ENCODE peak calls at places on chromosomes 1 and 21, in ten cellular contexts. X is tibial nerve, N is A549, D is B cell, H is GM20000, G is NB4, V is heart left ventricle, C is PC-9, K is kidney epithelial cell, Y is endothelial cell. S is an unnamed sample.

GRCh38 chr1:183262628-183263220 is 76.7 kb downstream of the LAMC2 start:
- DNase-seq in X (no peak), N (no peak), D (no peak), H (no peak), G (no peak), V (no peak), C (no peak), K (no peak), Y (no peak), S (no peak)

GRCh38 chr1:233680000-233680399 is 66.1 kb downstream of the KCNK1 start:
- DNase-seq in X (no peak), N (no peak), D (no peak), H (no peak), G (no peak), V (no peak), C (peak), K (no peak), Y (no peak), S (no peak)

GRCh38 chr1:56374026-56374974 is 205.1 kb downstream of the PLPP3 start:
- DNase-seq in X (no peak), N (no peak), D (no peak), H (no peak), G (no peak), V (no peak), C (peak), K (no peak), Y (no peak), S (no peak)

GRCh38 chr1:39266269-39266668 is 61.8 kb downstream of the MACF1 start:
- DNase-seq in X (no peak), N (no peak), D (no peak), H (no peak), G (peak), V (no peak), C (no peak), K (no peak), Y (no peak), S (no peak)

GRCh38 chr1:53715478-53715877 is 23.5 kb downstream of the GLIS1 start:
- DNase-seq in X (no peak), N (no peak), D (no peak), H (no peak), G (peak), V (no peak), C (no peak), K (no peak), Y (peak), S (no peak)

GRCh38 chr1:50405814-50406213 is 17.4 kb downstream of the DMRTA2 start:
- DNase-seq in X (no peak), N (no peak), D (no peak), H (no peak), G (no peak), V (no peak), C (no peak), K (no peak), Y (no peak), S (no peak)

GRCh38 chr1:207839083-207839413 is 71.9 kb downstream of the CD34 start:
- DNase-seq in X (no peak), N (no peak), D (no peak), H (no peak), G (no peak), V (no peak), C (no peak), K (no peak), Y (no peak), S (no peak)

GRCh38 chr21:37758997-37759396 is 157.3 kb downstream of the KCNJ6 start:
- DNase-seq in X (no peak), N (peak), D (no peak), H (peak), G (peak), V (no peak), C (no peak), K (no peak), Y (peak), S (no peak)

DNA sequence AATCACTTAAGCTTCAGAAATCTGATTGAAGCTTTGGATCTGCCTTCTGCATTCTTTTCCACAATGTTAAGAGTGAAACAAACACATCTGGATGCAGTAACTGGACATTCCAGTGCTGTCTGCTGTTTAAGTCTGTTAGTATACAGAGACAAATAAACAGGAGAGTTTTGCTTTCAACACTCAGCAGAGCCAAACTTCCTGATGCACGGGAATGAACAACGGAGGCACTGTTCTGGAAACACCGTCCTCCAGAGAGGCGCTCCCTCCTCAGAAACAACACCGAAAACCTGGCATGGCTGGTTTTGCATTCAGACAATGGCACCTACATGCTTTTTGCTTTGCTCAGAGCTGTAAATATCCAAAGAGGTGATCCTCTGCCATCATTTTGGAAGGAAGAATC is 2.0 kb downstream of the TLR5 start:
- DNase-seq in X (no peak), N (no peak), D (no peak), H (no peak), G (no peak), V (no peak), C (no peak), K (no peak), Y (no peak), S (no peak)
- TF ChIP-seq CTCF in X (no peak), N (no peak), D (no peak), H (no peak), G (no peak), V (no peak), C (no peak), K (no peak), Y (no peak), S (no peak)

DNA sequence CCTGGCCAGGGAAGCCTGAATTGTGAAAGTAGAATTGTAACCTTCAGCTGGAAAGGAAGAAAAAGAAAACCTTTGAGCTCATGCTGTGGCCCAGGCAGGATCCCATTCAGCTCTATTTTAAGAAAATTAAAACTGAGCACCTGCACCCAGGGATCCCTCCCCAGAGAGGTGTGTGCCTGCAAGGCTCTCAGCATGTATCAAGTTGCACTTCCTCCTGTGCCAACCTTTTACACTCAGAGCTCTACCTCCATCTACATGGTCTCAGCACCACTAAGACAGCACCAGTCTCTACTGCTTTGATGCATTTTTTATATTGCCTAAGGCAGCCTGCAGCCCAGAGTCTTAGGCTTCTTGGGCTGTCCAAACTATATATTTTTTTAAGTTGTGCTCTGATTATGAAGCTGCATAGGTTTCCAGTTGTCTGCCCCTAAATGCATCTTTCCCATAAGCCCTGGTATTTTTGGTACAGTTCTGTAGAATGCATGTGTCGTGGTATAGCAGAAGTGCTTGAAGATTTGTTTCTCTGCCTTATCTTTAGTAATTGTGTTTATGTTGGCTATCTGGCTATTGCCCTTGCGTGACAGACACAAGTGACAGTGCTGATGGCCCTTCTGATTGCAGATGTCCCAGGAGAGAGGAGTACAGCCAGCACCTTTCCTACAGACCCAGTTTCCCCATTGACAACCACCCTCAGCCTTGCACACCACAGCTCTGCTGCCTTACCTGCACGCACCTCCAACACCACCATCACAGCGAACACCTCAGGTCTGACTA is 63.1 kb downstream of the PTPRC start:
- DNase-seq in X (no peak), N (no peak), D (peak), H (no peak), G (no peak), V (no peak), C (no peak), K (no peak), Y (no peak), S (no peak)
- TF ChIP-seq CTCF in X (no peak), N (no peak), D (no peak), H (no peak), G (no peak), V (no peak), C (no peak), K (no peak), Y (no peak), S (no peak)

GRCh38 chr1:24849653-24850295 is 80.3 kb downstream of the RUNX3 start:
- DNase-seq in X (no peak), N (no peak), D (peak), H (peak), G (peak), V (no peak), C (no peak), K (no peak), Y (peak), S (no peak)
- TF ChIP-seq CTCF in X (no peak), N (peak), D (no peak), H (peak), G (peak), V (peak), C (no peak), K (peak), Y (no peak), S (no peak)

DNA sequence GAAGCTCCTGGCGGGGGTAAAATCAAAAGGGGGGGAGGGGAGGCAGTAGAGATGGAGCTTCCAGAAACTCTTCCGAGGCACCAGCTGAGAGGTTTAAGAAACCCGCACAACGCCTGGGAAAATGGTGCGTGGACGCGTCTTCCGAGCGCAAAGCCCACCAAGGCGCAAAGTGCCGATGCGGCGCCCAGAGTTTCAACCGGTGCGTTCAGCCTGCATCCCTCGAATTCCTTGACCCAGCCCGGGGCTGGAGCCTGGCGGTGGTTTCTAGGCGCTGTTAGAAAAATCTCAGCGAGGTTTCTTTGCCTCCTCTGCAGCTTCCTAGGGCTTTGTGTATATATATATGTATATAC is 456 bp upstream of the PLPPR5 start:
- DNase-seq in X (no peak), N (no peak), D (no peak), H (no peak), G (no peak), V (no peak), C (no peak), K (no peak), Y (peak), S (no peak)
- TF ChIP-seq CTCF in X (no peak), N (no peak), D (no peak), H (no peak), G (no peak), V (no peak), C (no peak), K (no peak), Y (peak), S (no peak)

DNA sequence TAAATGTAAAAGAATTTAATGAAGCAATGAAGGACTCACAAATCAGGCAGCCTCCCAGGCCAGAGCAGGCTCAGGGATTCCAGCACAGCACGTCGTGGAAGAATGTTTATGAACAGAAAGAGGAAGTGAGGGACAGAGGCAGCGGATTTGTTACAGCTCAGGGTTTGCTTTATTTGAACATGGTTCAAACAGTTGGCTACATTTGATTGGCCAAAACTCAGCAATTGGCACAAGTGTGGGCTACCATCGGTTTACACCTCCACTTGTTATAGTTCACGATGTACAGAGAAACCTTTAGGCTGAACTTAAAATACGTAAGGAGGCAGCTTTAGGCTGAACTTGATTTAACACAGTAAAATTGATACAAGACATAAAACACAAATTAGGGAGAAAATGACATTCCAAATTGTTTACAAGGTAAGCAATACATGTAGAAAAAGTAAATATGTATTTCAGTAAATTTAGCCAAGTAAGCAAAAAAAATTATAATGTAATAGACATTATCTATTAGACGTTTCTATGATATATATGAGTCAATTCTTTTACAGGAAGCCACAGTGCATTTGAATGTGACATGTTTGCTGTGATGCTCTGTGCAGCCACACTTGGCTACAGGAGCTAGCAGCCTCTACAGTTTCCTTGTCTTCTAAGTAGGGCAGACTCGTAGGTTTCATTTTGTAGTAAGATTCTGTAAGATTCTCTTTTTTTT is 126.5 kb downstream of the ADSS2 start:
- DNase-seq in X (no peak), N (no peak), D (peak), H (no peak), G (peak), V (no peak), C (no peak), K (no peak), Y (no peak), S (no peak)
- TF ChIP-seq CTCF in X (no peak), N (no peak), D (no peak), H (no peak), G (no peak), V (no peak), C (no peak), K (no peak), Y (no peak), S (no peak)

GRCh38 chr1:38071530-38072266 is 25.1 kb upstream of the POU3F1 start:
- DNase-seq in X (no peak), N (peak), D (no peak), H (peak), G (peak), V (no peak), C (no peak), K (peak), Y (no peak), S (no peak)
- TF ChIP-seq CTCF in X (no peak), N (peak), D (no peak), H (peak), G (peak), V (no peak), C (peak), K (peak), Y (no peak), S (no peak)